ENCODE peak calls at places on chromosome 9, in five cellular contexts. Y, J, I, R and O are unnamed samples.

GRCh38 chr9:135480071-135480941 is 724 bp downstream of the PPP1R26 start:
- DNase-seq in R (peak), J (peak), Y (peak), I (peak), O (peak)

GRCh38 chr9:129907196-129907595 is 71.9 kb downstream of the USP20 start:
- DNase-seq in R (peak), J (no peak), I (no peak), Y (no peak), O (no peak)

GRCh38 chr9:81771606-81772005 is 82.3 kb upstream of the TLE1 start:
- DNase-seq in J (peak), R (peak), I (no peak), Y (no peak), O (no peak)

GRCh38 chr9:137309368-137310189 is 7.5 kb upstream of the NRARP start:
- DNase-seq in R (no peak), I (no peak), J (no peak), Y (peak), O (no peak)

GRCh38 chr9:2722715-2723114 is 5.4 kb downstream of the KCNV2 start:
- DNase-seq in J (peak), Y (no peak), R (peak), I (peak), O (no peak)

GRCh38 chr9:113152699-113153098 is 1.9 kb downstream of the SLC31A2 start:
- DNase-seq in R (peak), J (no peak), Y (no peak), I (no peak), O (no peak)

GRCh38 chr9:71941998-71942567 is 30.6 kb downstream of the C9orf85 start:
- DNase-seq in I (no peak), R (no peak), Y (no peak), J (peak), O (no peak)

GRCh38 chr9:10613413-10613812 is 611 bp upstream of the PTPRD start:
- DNase-seq in R (no peak), Y (no peak), I (no peak), J (no peak), O (no peak)

GRCh38 chr9:23322392-23322791 is 503.6 kb downstream of the ELAVL2 start:
- DNase-seq in Y (no peak), J (no peak), R (peak), I (no peak), O (no peak)

GRCh38 chr9:27664136-27664819 is 91.0 kb upstream of the C9orf72 start:
- DNase-seq in I (no peak), Y (no peak), J (no peak), R (no peak), O (no peak)

GRCh38 chr9:114777841-114778240 is 28.0 kb downstream of the TNFSF15 start:
- DNase-seq in R (no peak), Y (no peak), J (no peak), I (no peak), O (no peak)

GRCh38 chr9:132002827-132003704 is 76.6 kb downstream of the MED27 start:
- DNase-seq in R (no peak), I (no peak), J (no peak), Y (no peak), O (no peak)

GRCh38 chr9:570187-570586 is 271.3 kb upstream of the DMRT1 start:
- DNase-seq in R (no peak), Y (no peak), I (no peak), J (no peak), O (no peak)

GRCh38 chr9:134851015-134851414 is 29.6 kb upstream of the FCN2 start:
- DNase-seq in R (no peak), J (no peak), I (no peak), Y (no peak), O (no peak)

GRCh38 chr9:18905883-18906649 is 126.9 kb downstream of the SAXO1 start:
- DNase-seq in R (no peak), J (no peak), Y (no peak), I (no peak), O (no peak)

GRCh38 chr9:81653240-81653639 is 36.1 kb downstream of the TLE1 start:
- DNase-seq in I (no peak), Y (no peak), J (peak), R (peak), O (no peak)

GRCh38 chr9:75992480-75993206 is 102.2 kb downstream of the PCSK5 start:
- DNase-seq in I (no peak), J (no peak), R (no peak), Y (no peak), O (no peak)

GRCh38 chr9:86822414-86822813 is 124.9 kb downstream of the GAS1 start:
- DNase-seq in R (no peak), Y (no peak), J (peak), I (no peak), O (no peak)

GRCh38 chr9:114487607-114488300 is 17.5 kb downstream of the WHRN start:
- DNase-seq in Y (no peak), R (peak), I (peak), J (peak), O (peak)

GRCh38 chr9:7374966-7375650 is 424.5 kb downstream of the DMAC1 start:
- DNase-seq in I (no peak), Y (no peak), J (no peak), R (no peak), O (no peak)

GRCh38 chr9:98708933-98709911 is at the start of gene GABBR2:
- DNase-seq in J (no peak), Y (no peak), R (no peak), I (no peak), O (peak)
- TF ChIP-seq CTCF in J (no peak), Y (no peak), R (no peak), I (no peak), O (no peak)

DNA sequence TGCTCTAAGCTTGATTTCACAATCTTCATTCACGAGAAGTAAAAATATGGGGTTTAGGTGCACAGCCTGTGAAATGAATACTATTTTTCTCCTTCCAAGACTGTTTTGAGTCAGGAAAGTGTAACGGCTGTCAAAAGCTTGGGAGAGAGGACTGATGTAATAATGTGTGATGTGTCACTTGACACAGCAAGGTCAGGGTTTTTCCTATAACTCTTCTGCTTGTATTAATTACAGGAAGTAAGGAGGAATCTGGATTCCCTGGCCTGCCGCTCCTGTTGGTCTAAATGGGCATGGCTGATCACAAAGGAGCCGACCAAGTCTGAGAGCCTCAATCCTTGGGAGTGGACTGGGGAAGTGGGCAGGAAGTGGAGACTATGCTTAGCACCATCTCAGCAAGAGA is 16.7 kb upstream of the SLC28A3 start:
- DNase-seq in R (peak), I (no peak), J (no peak), Y (no peak), O (no peak)
- TF ChIP-seq CTCF in R (no peak), I (no peak), J (no peak), Y (no peak), O (no peak)

GRCh38 chr9:125680442-125680841 is 26.6 kb downstream of the MAPKAP1 start:
- DNase-seq in Y (no peak), I (no peak), R (no peak), J (no peak), O (no peak)

GRCh38 chr9:125681086-125681622 is 25.9 kb downstream of the MAPKAP1 start:
- DNase-seq in I (peak), J (no peak), Y (no peak), R (no peak), O (no peak)

GRCh38 chr9:125681657-125682056 is 25.4 kb downstream of the MAPKAP1 start:
- DNase-seq in Y (no peak), I (peak), J (no peak), R (no peak), O (no peak)

GRCh38 chr9:125683486-125683885 is 23.5 kb downstream of the MAPKAP1 start:
- DNase-seq in Y (no peak), J (peak), R (no peak), I (no peak), O (no peak)

DNA sequence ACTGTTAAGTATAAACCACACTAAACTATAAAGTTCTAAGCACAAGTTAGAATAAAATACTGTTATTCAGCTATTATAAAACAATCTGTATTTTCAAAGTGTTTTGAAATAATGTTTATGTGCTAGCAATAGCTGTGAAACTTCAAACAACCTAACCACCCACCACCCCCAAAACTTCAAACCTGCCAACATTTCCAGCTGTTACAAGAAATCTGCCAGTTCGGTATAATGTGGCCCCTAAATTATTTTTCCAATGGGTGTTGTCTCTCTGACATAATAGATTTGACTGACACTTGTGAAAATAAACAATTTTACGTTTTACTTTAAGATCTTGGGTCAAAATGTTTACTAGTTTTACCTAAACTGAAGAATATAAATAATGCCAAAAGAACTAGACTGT is 24.7 kb downstream of the MAPKAP1 start:
- DNase-seq in Y (no peak), I (no peak), J (no peak), R (no peak), O (no peak)
- TF ChIP-seq CTCF in Y (no peak), I (no peak), J (no peak), R (no peak), O (no peak)

DNA sequence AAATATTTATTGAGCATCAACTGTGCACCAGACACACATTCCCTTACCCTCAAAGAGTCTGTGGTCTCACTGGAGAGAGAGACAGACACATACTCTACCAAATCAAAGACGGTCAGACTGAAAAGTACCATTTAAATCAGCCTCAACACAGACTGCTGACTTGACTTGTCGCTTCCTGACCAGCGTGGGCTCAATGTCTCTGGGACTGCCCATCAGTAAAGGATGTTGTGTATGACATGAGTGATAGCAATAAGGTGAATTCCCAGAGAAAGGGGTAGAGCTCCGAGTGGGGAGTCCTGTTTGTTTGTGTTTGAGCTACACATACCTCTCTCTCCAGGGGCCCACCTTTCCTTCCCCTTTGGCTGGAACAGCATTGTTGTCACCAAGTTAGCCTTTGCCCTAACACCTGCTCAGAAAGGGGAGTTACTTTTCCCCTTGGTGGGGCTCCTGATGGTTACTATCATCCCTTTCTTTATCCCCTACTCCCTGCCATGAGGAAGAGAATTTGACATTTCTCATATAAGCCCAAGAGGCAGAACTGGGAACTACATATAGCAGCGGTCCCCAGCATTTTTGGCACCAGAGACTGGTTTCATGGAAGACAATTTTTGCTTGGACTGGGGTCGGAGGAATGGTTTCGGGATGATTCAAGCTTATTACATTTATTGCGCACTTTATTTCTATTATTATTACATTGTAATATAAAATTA is 33.9 kb downstream of the NR4A3 start:
- DNase-seq in J (no peak), R (peak), Y (no peak), I (no peak), O (no peak)
- TF ChIP-seq CTCF in J (no peak), R (peak), Y (no peak), I (no peak), O (no peak)

GRCh38 chr9:93434056-93434455 is 17.4 kb upstream of the FAM120A start:
- DNase-seq in Y (no peak), I (no peak), J (no peak), R (no peak), O (no peak)

GRCh38 chr9:93435386-93435785 is 16.1 kb upstream of the FAM120A start:
- DNase-seq in I (no peak), Y (no peak), R (no peak), J (no peak), O (no peak)

GRCh38 chr9:93432964-93433363 is 18.5 kb upstream of the FAM120A start:
- DNase-seq in Y (no peak), R (no peak), I (no peak), J (no peak), O (no peak)

GRCh38 chr9:93436218-93436617 is 15.3 kb upstream of the FAM120A start:
- DNase-seq in J (peak), R (peak), I (no peak), Y (no peak), O (no peak)

DNA sequence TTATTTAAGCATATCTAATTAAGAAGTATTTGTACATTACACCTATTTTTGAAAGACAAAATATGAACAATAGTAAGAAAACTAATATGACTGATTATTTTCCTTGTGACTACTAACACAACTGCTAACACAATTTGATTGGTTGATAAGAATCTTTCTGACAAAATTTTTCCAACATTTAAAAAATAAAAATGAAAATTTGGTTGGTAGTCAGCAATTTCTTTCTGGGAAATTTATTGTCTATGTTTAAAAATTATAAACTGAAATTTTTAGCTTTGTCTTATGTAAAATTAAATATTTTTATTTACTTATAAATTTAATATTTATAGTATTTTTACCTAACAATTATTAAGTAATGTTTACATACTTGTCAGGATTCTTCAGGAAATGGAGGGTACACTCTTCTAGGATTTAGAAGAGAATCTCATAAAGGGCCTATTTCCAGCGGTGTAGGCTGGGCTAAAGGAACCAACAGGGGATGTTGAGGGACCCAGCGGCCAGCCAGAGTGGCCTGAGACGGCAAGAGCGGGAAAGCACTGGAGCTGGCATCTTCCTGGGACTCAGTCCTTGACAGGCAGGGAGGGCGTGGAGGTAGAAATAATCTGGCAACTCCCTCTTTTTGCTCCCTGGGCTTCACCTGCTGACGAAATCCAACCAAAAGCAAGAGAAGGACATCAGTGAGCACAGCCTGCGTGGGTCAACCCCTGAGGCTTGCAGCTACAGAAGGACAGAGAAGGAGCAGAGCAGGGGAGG is 14.7 kb upstream of the FAM120A start:
- DNase-seq in I (no peak), J (no peak), Y (no peak), R (no peak), O (no peak)
- TF ChIP-seq CTCF in I (no peak), J (no peak), Y (no peak), R (no peak), O (no peak)

GRCh38 chr9:74696520-74696919 is 191.2 kb downstream of the TRPM6 start:
- DNase-seq in I (no peak), R (no peak), Y (no peak), J (no peak), O (no peak)
- TF ChIP-seq CTCF in I (no peak), R (no peak), Y (no peak), J (no peak), O (no peak)

GRCh38 chr9:5428172-5428571 is 9.6 kb downstream of the PLGRKT start:
- DNase-seq in Y (no peak), R (no peak), J (no peak), I (no peak), O (no peak)

GRCh38 chr9:5427005-5427404 is 10.7 kb downstream of the PLGRKT start:
- DNase-seq in J (no peak), R (no peak), Y (no peak), I (no peak), O (no peak)

GRCh38 chr9:5430912-5431311 is 6.8 kb downstream of the PLGRKT start:
- DNase-seq in I (no peak), R (no peak), J (no peak), Y (no peak), O (no peak)

GRCh38 chr9:5429873-5430564 is 7.7 kb downstream of the PLGRKT start:
- DNase-seq in R (no peak), I (no peak), J (no peak), Y (no peak), O (no peak)

GRCh38 chr9:5428794-5429528 is 8.8 kb downstream of the PLGRKT start:
- DNase-seq in R (no peak), I (no peak), J (no peak), Y (no peak), O (no peak)
- TF ChIP-seq CTCF in R (no peak), I (no peak), J (no peak), Y (no peak), O (no peak)

GRCh38 chr9:128205296-128205944 is 2.2 kb downstream of the DNM1 start:
- DNase-seq in Y (no peak), J (no peak), I (no peak), R (no peak), O (no peak)

GRCh38 chr9:128203842-128204551 is 818 bp downstream of the DNM1 start:
- DNase-seq in R (no peak), I (no peak), J (peak), Y (peak), O (peak)

GRCh38 chr9:128206484-128206883 is 3.3 kb downstream of the DNM1 start:
- DNase-seq in R (no peak), Y (no peak), J (no peak), I (no peak), O (no peak)

GRCh38 chr9:128203024-128203841 is at the start of gene DNM1:
- DNase-seq in I (no peak), J (peak), Y (peak), R (peak), O (peak)

DNA sequence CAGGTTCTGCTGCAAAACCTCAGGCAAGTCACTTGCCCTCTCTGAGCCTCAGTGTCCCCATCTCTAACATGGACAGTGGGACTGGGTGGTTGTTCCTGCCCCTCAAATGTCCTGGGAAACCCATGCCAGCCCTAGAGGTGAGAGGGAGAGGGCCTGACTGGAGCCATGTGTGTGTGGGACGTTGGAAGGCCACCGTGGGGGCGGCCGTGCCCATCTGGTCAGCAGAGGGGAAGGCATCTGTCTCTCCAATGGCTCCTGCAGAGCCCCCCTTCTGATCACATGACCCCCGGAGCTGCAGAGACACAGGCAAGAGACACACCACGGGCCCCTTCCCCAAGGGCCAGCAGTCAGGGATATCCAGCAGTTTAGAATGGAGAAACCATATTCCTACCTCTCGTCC is 1.7 kb downstream of the DNM1 start:
- DNase-seq in Y (no peak), R (no peak), I (no peak), J (no peak), O (no peak)
- TF ChIP-seq CTCF in Y (no peak), R (no peak), I (no peak), J (no peak), O (no peak)

GRCh38 chr9:123365287-123365880 is 9.4 kb downstream of the CRB2 start:
- DNase-seq in R (no peak), I (peak), J (no peak), Y (no peak), O (no peak)
- TF ChIP-seq CTCF in R (peak), I (peak), J (no peak), Y (no peak), O (no peak)